ENCODE peak calls at places on chromosome X, in ten cellular contexts. One of them, this sample, is unnamed.

GRCh38 chrX:111581086-111581485 is 69.6 kb downstream of the SERTM2 start:
- DNase-seq in Panc1: no peak
- DNase-seq in amniotic stem cell: no peak
- DNase-seq in mesothelial cell of epicardium: no peak
- DNase-seq in non-pigmented ciliary epithelial cell: peak; percentile 11
- DNase-seq in CD8-positive, alpha-beta memory T cell: no peak
- DNase-seq in smooth muscle cell of the brain vasculature: no peak
- DNase-seq in lung microvascular endothelial cell: no peak
- DNase-seq in GM19239: no peak
- DNase-seq in transverse colon: no peak
- DNase-seq in this sample: no peak

GRCh38 chrX:38561951-38562719 is 793 bp downstream of the TSPAN7 start:
- DNase-seq in Panc1: no peak
- DNase-seq in mesothelial cell of epicardium: peak; percentile 23
- DNase-seq in smooth muscle cell of the brain vasculature: no peak
- DNase-seq in CD8-positive, alpha-beta memory T cell: peak; percentile 1
- DNase-seq in non-pigmented ciliary epithelial cell: no peak
- DNase-seq in GM19239: no peak
- DNase-seq in amniotic stem cell: no peak
- DNase-seq in transverse colon: peak; percentile 22
- DNase-seq in lung microvascular endothelial cell: no peak
- DNase-seq in this sample: no peak

GRCh38 chrX:15564981-15565579 is 35.7 kb downstream of the ACE2 start:
- DNase-seq in transverse colon: peak; percentile 69
- DNase-seq in GM19239: peak; percentile 1
- DNase-seq in lung microvascular endothelial cell: peak; percentile 94
- DNase-seq in Panc1: peak; percentile 8
- DNase-seq in mesothelial cell of epicardium: peak; percentile 31
- DNase-seq in non-pigmented ciliary epithelial cell: no peak
- DNase-seq in amniotic stem cell: peak; percentile 15
- DNase-seq in CD8-positive, alpha-beta memory T cell: peak; percentile 3
- DNase-seq in smooth muscle cell of the brain vasculature: peak; percentile 18
- DNase-seq in this sample: peak; percentile 38

GRCh38 chrX:110531873-110532272 is 173.2 kb downstream of the RTL9 start:
- DNase-seq in non-pigmented ciliary epithelial cell: no peak
- DNase-seq in Panc1: no peak
- DNase-seq in smooth muscle cell of the brain vasculature: no peak
- DNase-seq in GM19239: no peak
- DNase-seq in amniotic stem cell: no peak
- DNase-seq in mesothelial cell of epicardium: no peak
- DNase-seq in CD8-positive, alpha-beta memory T cell: no peak
- DNase-seq in transverse colon: no peak
- DNase-seq in lung microvascular endothelial cell: no peak
- DNase-seq in this sample: no peak

GRCh38 chrX:22389544-22390243 is 117.0 kb downstream of the CBLL2 start:
- DNase-seq in transverse colon: no peak
- DNase-seq in non-pigmented ciliary epithelial cell: peak; percentile 63
- DNase-seq in mesothelial cell of epicardium: no peak
- DNase-seq in GM19239: no peak
- DNase-seq in smooth muscle cell of the brain vasculature: peak; percentile 64
- DNase-seq in amniotic stem cell: peak; percentile 31
- DNase-seq in Panc1: no peak
- DNase-seq in lung microvascular endothelial cell: peak; percentile 93
- DNase-seq in CD8-positive, alpha-beta memory T cell: no peak
- DNase-seq in this sample: no peak

GRCh38 chrX:50615570-50616158 is 145.0 kb upstream of the DGKK start:
- DNase-seq in mesothelial cell of epicardium: no peak
- DNase-seq in smooth muscle cell of the brain vasculature: no peak
- DNase-seq in non-pigmented ciliary epithelial cell: no peak
- DNase-seq in amniotic stem cell: no peak
- DNase-seq in Panc1: no peak
- DNase-seq in transverse colon: no peak
- DNase-seq in GM19239: no peak
- DNase-seq in lung microvascular endothelial cell: no peak
- DNase-seq in CD8-positive, alpha-beta memory T cell: no peak
- DNase-seq in this sample: no peak

GRCh38 chrX:115894087-115894486 is 276.5 kb upstream of the AGTR2 start:
- DNase-seq in amniotic stem cell: no peak
- DNase-seq in lung microvascular endothelial cell: peak; percentile 23
- DNase-seq in smooth muscle cell of the brain vasculature: no peak
- DNase-seq in GM19239: no peak
- DNase-seq in mesothelial cell of epicardium: no peak
- DNase-seq in non-pigmented ciliary epithelial cell: no peak
- DNase-seq in CD8-positive, alpha-beta memory T cell: no peak
- DNase-seq in transverse colon: peak; percentile 31
- DNase-seq in Panc1: no peak
- DNase-seq in this sample: no peak

GRCh38 chrX:13752141-13752540 is 17.6 kb downstream of the OFD1 start:
- DNase-seq in GM19239: no peak
- DNase-seq in CD8-positive, alpha-beta memory T cell: no peak
- DNase-seq in Panc1: no peak
- DNase-seq in transverse colon: no peak
- DNase-seq in smooth muscle cell of the brain vasculature: no peak
- DNase-seq in amniotic stem cell: no peak
- DNase-seq in lung microvascular endothelial cell: no peak
- DNase-seq in mesothelial cell of epicardium: no peak
- DNase-seq in non-pigmented ciliary epithelial cell: no peak
- DNase-seq in this sample: no peak

GRCh38 chrX:9842541-9842940 is 56.3 kb downstream of the SHROOM2 start:
- DNase-seq in Panc1: no peak
- DNase-seq in CD8-positive, alpha-beta memory T cell: no peak
- DNase-seq in transverse colon: peak; percentile 45
- DNase-seq in non-pigmented ciliary epithelial cell: no peak
- DNase-seq in mesothelial cell of epicardium: no peak
- DNase-seq in smooth muscle cell of the brain vasculature: no peak
- DNase-seq in lung microvascular endothelial cell: no peak
- DNase-seq in amniotic stem cell: no peak
- DNase-seq in GM19239: no peak
- DNase-seq in this sample: no peak

GRCh38 chrX:138018145-138018799 is 452.3 kb downstream of the ZIC3 start:
- DNase-seq in lung microvascular endothelial cell: no peak
- DNase-seq in Panc1: no peak
- DNase-seq in amniotic stem cell: no peak
- DNase-seq in GM19239: no peak
- DNase-seq in non-pigmented ciliary epithelial cell: no peak
- DNase-seq in mesothelial cell of epicardium: no peak
- DNase-seq in CD8-positive, alpha-beta memory T cell: no peak
- DNase-seq in transverse colon: no peak
- DNase-seq in smooth muscle cell of the brain vasculature: no peak
- DNase-seq in this sample: no peak

GRCh38 chrX:125005863-125006262 is 313.8 kb upstream of the TEX13C start:
- DNase-seq in Panc1: no peak
- DNase-seq in smooth muscle cell of the brain vasculature: no peak
- DNase-seq in non-pigmented ciliary epithelial cell: no peak
- DNase-seq in mesothelial cell of epicardium: no peak
- DNase-seq in amniotic stem cell: no peak
- DNase-seq in lung microvascular endothelial cell: no peak
- DNase-seq in transverse colon: no peak
- DNase-seq in CD8-positive, alpha-beta memory T cell: no peak
- DNase-seq in GM19239: no peak
- DNase-seq in this sample: no peak

GRCh38 chrX:85391185-85391878 is 11.9 kb upstream of the POF1B start:
- DNase-seq in GM19239: no peak
- DNase-seq in amniotic stem cell: no peak
- DNase-seq in lung microvascular endothelial cell: no peak
- DNase-seq in mesothelial cell of epicardium: no peak
- DNase-seq in CD8-positive, alpha-beta memory T cell: no peak
- DNase-seq in transverse colon: no peak
- DNase-seq in non-pigmented ciliary epithelial cell: no peak
- DNase-seq in smooth muscle cell of the brain vasculature: no peak
- DNase-seq in Panc1: no peak
- DNase-seq in this sample: no peak

GRCh38 chrX:69000857-69001256 is 164.4 kb downstream of the PJA1 start:
- DNase-seq in non-pigmented ciliary epithelial cell: no peak
- DNase-seq in lung microvascular endothelial cell: no peak
- DNase-seq in GM19239: no peak
- DNase-seq in CD8-positive, alpha-beta memory T cell: no peak
- DNase-seq in Panc1: no peak
- DNase-seq in transverse colon: no peak
- DNase-seq in smooth muscle cell of the brain vasculature: no peak
- DNase-seq in amniotic stem cell: no peak
- DNase-seq in mesothelial cell of epicardium: no peak
- DNase-seq in this sample: no peak

GRCh38 chrX:22686138-22686541 is 313.6 kb upstream of the DDX53 start:
- DNase-seq in amniotic stem cell: peak; percentile 2
- DNase-seq in Panc1: no peak
- DNase-seq in lung microvascular endothelial cell: peak; percentile 97
- DNase-seq in CD8-positive, alpha-beta memory T cell: no peak
- DNase-seq in transverse colon: no peak
- DNase-seq in smooth muscle cell of the brain vasculature: peak; percentile 85
- DNase-seq in non-pigmented ciliary epithelial cell: no peak
- DNase-seq in GM19239: no peak
- DNase-seq in mesothelial cell of epicardium: no peak
- DNase-seq in this sample: peak; percentile 35

GRCh38 chrX:114272096-114272686 is 311.7 kb upstream of the HTR2C start:
- DNase-seq in smooth muscle cell of the brain vasculature: no peak
- DNase-seq in transverse colon: no peak
- DNase-seq in GM19239: no peak
- DNase-seq in mesothelial cell of epicardium: no peak
- DNase-seq in amniotic stem cell: no peak
- DNase-seq in Panc1: no peak
- DNase-seq in CD8-positive, alpha-beta memory T cell: no peak
- DNase-seq in lung microvascular endothelial cell: no peak
- DNase-seq in non-pigmented ciliary epithelial cell: no peak
- DNase-seq in this sample: no peak

GRCh38 chrX:10486373-10486772 is 134.0 kb downstream of the MID1 start:
- DNase-seq in mesothelial cell of epicardium: no peak
- DNase-seq in Panc1: no peak
- DNase-seq in non-pigmented ciliary epithelial cell: peak; percentile 59
- DNase-seq in smooth muscle cell of the brain vasculature: no peak
- DNase-seq in GM19239: no peak
- DNase-seq in lung microvascular endothelial cell: peak; percentile 65
- DNase-seq in transverse colon: no peak
- DNase-seq in CD8-positive, alpha-beta memory T cell: no peak
- DNase-seq in amniotic stem cell: peak; percentile 11
- DNase-seq in this sample: peak; percentile 9

GRCh38 chrX:155263854-155264628 is at the start of gene RAB39B:
- DNase-seq in non-pigmented ciliary epithelial cell: peak; percentile 8
- DNase-seq in GM19239: no peak
- DNase-seq in transverse colon: peak; percentile 38
- DNase-seq in CD8-positive, alpha-beta memory T cell: peak; percentile 49
- DNase-seq in Panc1: peak; percentile 46
- DNase-seq in amniotic stem cell: no peak
- DNase-seq in smooth muscle cell of the brain vasculature: peak; percentile 1
- DNase-seq in mesothelial cell of epicardium: no peak
- DNase-seq in lung microvascular endothelial cell: peak; percentile 33
- DNase-seq in this sample: peak; percentile 11

GRCh38 chrX:136143714-136144113 is 3.6 kb upstream of the FHL1 start:
- DNase-seq in transverse colon: no peak
- DNase-seq in smooth muscle cell of the brain vasculature: no peak
- DNase-seq in Panc1: no peak
- DNase-seq in non-pigmented ciliary epithelial cell: no peak
- DNase-seq in CD8-positive, alpha-beta memory T cell: no peak
- DNase-seq in lung microvascular endothelial cell: peak; percentile 48
- DNase-seq in amniotic stem cell: no peak
- DNase-seq in mesothelial cell of epicardium: no peak
- DNase-seq in GM19239: no peak
- DNase-seq in this sample: no peak

GRCh38 chrX:83593634-83594294 is 85.7 kb downstream of the POU3F4 start:
- DNase-seq in transverse colon: no peak
- DNase-seq in mesothelial cell of epicardium: no peak
- DNase-seq in amniotic stem cell: no peak
- DNase-seq in GM19239: no peak
- DNase-seq in lung microvascular endothelial cell: no peak
- DNase-seq in Panc1: no peak
- DNase-seq in non-pigmented ciliary epithelial cell: no peak
- DNase-seq in smooth muscle cell of the brain vasculature: no peak
- DNase-seq in CD8-positive, alpha-beta memory T cell: no peak
- DNase-seq in this sample: no peak

GRCh38 chrX:155632424-155633100 is 19.8 kb upstream of the TMLHE start:
- DNase-seq in non-pigmented ciliary epithelial cell: no peak
- DNase-seq in Panc1: no peak
- DNase-seq in smooth muscle cell of the brain vasculature: no peak
- DNase-seq in GM19239: no peak
- DNase-seq in transverse colon: no peak
- DNase-seq in mesothelial cell of epicardium: no peak
- DNase-seq in amniotic stem cell: no peak
- DNase-seq in lung microvascular endothelial cell: peak; percentile 66
- DNase-seq in CD8-positive, alpha-beta memory T cell: no peak
- DNase-seq in this sample: no peak

GRCh38 chrX:54043696-54044125 is 562 bp downstream of the PHF8 start:
- DNase-seq in Panc1: no peak
- DNase-seq in transverse colon: peak; percentile 49
- DNase-seq in CD8-positive, alpha-beta memory T cell: peak; percentile 26
- DNase-seq in smooth muscle cell of the brain vasculature: no peak
- DNase-seq in non-pigmented ciliary epithelial cell: no peak
- DNase-seq in mesothelial cell of epicardium: no peak
- DNase-seq in amniotic stem cell: no peak
- DNase-seq in lung microvascular endothelial cell: peak; percentile 42
- DNase-seq in GM19239: no peak
- DNase-seq in this sample: peak; percentile 4

GRCh38 chrX:154304901-154305300 is 9.3 kb downstream of the TKTL1 start:
- DNase-seq in non-pigmented ciliary epithelial cell: no peak
- DNase-seq in transverse colon: no peak
- DNase-seq in smooth muscle cell of the brain vasculature: no peak
- DNase-seq in amniotic stem cell: no peak
- DNase-seq in CD8-positive, alpha-beta memory T cell: no peak
- DNase-seq in Panc1: no peak
- DNase-seq in GM19239: no peak
- DNase-seq in mesothelial cell of epicardium: no peak
- DNase-seq in lung microvascular endothelial cell: no peak
- DNase-seq in this sample: no peak

GRCh38 chrX:57929373-57929772 is 19.1 kb upstream of the ZXDA start:
- DNase-seq in Panc1: no peak
- DNase-seq in GM19239: no peak
- DNase-seq in smooth muscle cell of the brain vasculature: no peak
- DNase-seq in CD8-positive, alpha-beta memory T cell: no peak
- DNase-seq in amniotic stem cell: no peak
- DNase-seq in mesothelial cell of epicardium: no peak
- DNase-seq in non-pigmented ciliary epithelial cell: no peak
- DNase-seq in transverse colon: no peak
- DNase-seq in lung microvascular endothelial cell: peak; percentile 54
- DNase-seq in this sample: no peak

GRCh38 chrX:80799616-80800015 is 10.1 kb downstream of the BRWD3 start:
- DNase-seq in smooth muscle cell of the brain vasculature: no peak
- DNase-seq in amniotic stem cell: no peak
- DNase-seq in GM19239: no peak
- DNase-seq in CD8-positive, alpha-beta memory T cell: no peak
- DNase-seq in lung microvascular endothelial cell: no peak
- DNase-seq in non-pigmented ciliary epithelial cell: no peak
- DNase-seq in transverse colon: no peak
- DNase-seq in mesothelial cell of epicardium: no peak
- DNase-seq in Panc1: no peak
- DNase-seq in this sample: no peak

This sample was measured in tibial nerve.